ENCODE peak calls at places on chromosome 1, in four cellular contexts. B is keratinocyte, P is brain pericyte, Q is NCI-H446. C is an unnamed sample.

GRCh38 chr1:56816909-56817308 is 2.3 kb downstream of the FYB2 start:
- DNase-seq in B (no peak), P (no peak), Q (no peak), C (no peak)

GRCh38 chr1:156684227-156684782 is 7.1 kb upstream of the NES start:
- DNase-seq in B (peak; percentile 62), P (no peak), Q (no peak), C (no peak)

GRCh38 chr1:92882817-92883216 is 51.0 kb downstream of the RPL5 start:
- DNase-seq in B (no peak), P (no peak), Q (no peak), C (no peak)

GRCh38 chr1:43981135-43981491 is 2.1 kb downstream of the B4GALT2 start:
- DNase-seq in B (no peak), P (no peak), Q (no peak), C (no peak)

GRCh38 chr1:55155522-55155921 is 59.6 kb downstream of the USP24 start:
- DNase-seq in B (no peak), P (no peak), Q (no peak), C (no peak)

GRCh38 chr1:51628715-51629590 is 12.1 kb downstream of the OSBPL9 start:
- DNase-seq in B (no peak), P (no peak), Q (no peak), C (no peak)

GRCh38 chr1:30756545-30757195 is 904 bp downstream of the LAPTM5 start:
- DNase-seq in B (no peak), P (no peak), Q (no peak), C (no peak)

GRCh38 chr1:207959141-207959825 is 48.4 kb upstream of the CD34 start:
- DNase-seq in B (no peak), P (no peak), Q (no peak), C (no peak)

GRCh38 chr1:18300376-18300775 is 180.4 kb upstream of the KLHDC7A start:
- DNase-seq in B (no peak), P (no peak), Q (no peak), C (no peak)

GRCh38 chr1:1298861-1299685 is 8.7 kb downstream of the ACAP3 start:
- DNase-seq in B (no peak), P (no peak), Q (no peak), C (peak; percentile 96)

GRCh38 chr1:184419734-184420161 is 32.9 kb downstream of the C1orf21 start:
- DNase-seq in B (no peak), P (no peak), Q (no peak), C (no peak)

GRCh38 chr1:21293537-21294265 is 3.4 kb upstream of the ECE1 start:
- DNase-seq in B (no peak), P (no peak), Q (no peak), C (no peak)

C was measured in WERI-Rb-1.